ENCODE peak calls at places on chromosomes 2 and 18, in five cellular contexts. One of them, this sample, is unnamed.

GRCh38 chr2:218381916-218382366 is at the start of gene SLC11A1:
- DNase-seq in nephron progenitor cell: no peak
- DNase-seq in AG04450: no peak
- DNase-seq in fibroblast of villous mesenchyme: no peak
- DNase-seq in ovary: no peak
- DNase-seq in this sample: no peak

GRCh38 chr2:59353301-59353921 is 1112.3 kb upstream of the FANCL start:
- DNase-seq in nephron progenitor cell: no peak
- DNase-seq in AG04450: no peak
- DNase-seq in fibroblast of villous mesenchyme: no peak
- DNase-seq in ovary: no peak
- DNase-seq in this sample: no peak

GRCh38 chr2:54613794-54614257 is 109.6 kb upstream of the EML6 start:
- DNase-seq in nephron progenitor cell: no peak
- DNase-seq in AG04450: no peak
- DNase-seq in fibroblast of villous mesenchyme: peak
- DNase-seq in ovary: no peak
- DNase-seq in this sample: no peak

GRCh38 chr2:198054299-198054698 is 249.9 kb downstream of the PLCL1 start:
- DNase-seq in nephron progenitor cell: peak
- DNase-seq in AG04450: no peak
- DNase-seq in fibroblast of villous mesenchyme: peak
- DNase-seq in ovary: no peak
- DNase-seq in this sample: peak

GRCh38 chr2:161992526-161992925 is 81.5 kb downstream of the DPP4 start:
- DNase-seq in nephron progenitor cell: no peak
- DNase-seq in AG04450: no peak
- DNase-seq in fibroblast of villous mesenchyme: peak
- DNase-seq in ovary: no peak
- DNase-seq in this sample: no peak

GRCh38 chr2:27123302-27124150 is at the start of gene ABHD1:
- DNase-seq in nephron progenitor cell: peak
- DNase-seq in AG04450: no peak
- DNase-seq in fibroblast of villous mesenchyme: no peak
- DNase-seq in ovary: peak
- DNase-seq in this sample: peak

GRCh38 chr2:133077259-133077822 is 407.3 kb upstream of the LYPD1 start:
- DNase-seq in nephron progenitor cell: no peak
- DNase-seq in AG04450: peak
- DNase-seq in fibroblast of villous mesenchyme: peak
- DNase-seq in ovary: peak
- DNase-seq in this sample: no peak

GRCh38 chr2:16009560-16009959 is 69.2 kb downstream of the MYCN start:
- DNase-seq in nephron progenitor cell: no peak
- DNase-seq in AG04450: no peak
- DNase-seq in fibroblast of villous mesenchyme: no peak
- DNase-seq in ovary: no peak
- DNase-seq in this sample: no peak

GRCh38 chr2:202072226-202072625 is 829 bp upstream of the KIAA2012 start:
- DNase-seq in nephron progenitor cell: no peak
- DNase-seq in AG04450: no peak
- DNase-seq in fibroblast of villous mesenchyme: peak
- DNase-seq in ovary: no peak
- DNase-seq in this sample: no peak

GRCh38 chr18:68840554-68841263 is 42.8 kb downstream of the CCDC102B start:
- DNase-seq in nephron progenitor cell: no peak
- DNase-seq in AG04450: peak
- DNase-seq in fibroblast of villous mesenchyme: peak
- DNase-seq in ovary: no peak
- DNase-seq in this sample: no peak

GRCh38 chr2:104215269-104216161 is 638.4 kb upstream of the POU3F3 start:
- DNase-seq in nephron progenitor cell: no peak
- DNase-seq in AG04450: no peak
- DNase-seq in fibroblast of villous mesenchyme: no peak
- DNase-seq in ovary: no peak
- DNase-seq in this sample: no peak

GRCh38 chr2:46555011-46555410 is 75.6 kb downstream of the TMEM247 start:
- DNase-seq in nephron progenitor cell: no peak
- DNase-seq in AG04450: no peak
- DNase-seq in fibroblast of villous mesenchyme: no peak
- DNase-seq in ovary: no peak
- DNase-seq in this sample: peak

GRCh38 chr2:234952270-234953115 is 676 bp downstream of the SH3BP4 start:
- DNase-seq in nephron progenitor cell: peak
- DNase-seq in AG04450: no peak
- DNase-seq in fibroblast of villous mesenchyme: no peak
- DNase-seq in ovary: peak
- DNase-seq in this sample: peak

GRCh38 chr2:12320027-12320734 is 396.6 kb upstream of the TRIB2 start:
- DNase-seq in nephron progenitor cell: no peak
- DNase-seq in AG04450: no peak
- DNase-seq in fibroblast of villous mesenchyme: peak
- DNase-seq in ovary: no peak
- DNase-seq in this sample: no peak

GRCh38 chr2:104793971-104794370 is 59.9 kb upstream of the POU3F3 start:
- DNase-seq in nephron progenitor cell: no peak
- DNase-seq in AG04450: no peak
- DNase-seq in fibroblast of villous mesenchyme: no peak
- DNase-seq in ovary: no peak
- DNase-seq in this sample: no peak

GRCh38 chr2:56130463-56131070 is 53.2 kb upstream of the CCDC85A start:
- DNase-seq in nephron progenitor cell: peak
- DNase-seq in AG04450: peak
- DNase-seq in fibroblast of villous mesenchyme: peak
- DNase-seq in ovary: no peak
- DNase-seq in this sample: peak

GRCh38 chr2:192194065-192194865 is 468 bp downstream of the TMEFF2 start:
- DNase-seq in nephron progenitor cell: peak
- DNase-seq in AG04450: no peak
- DNase-seq in fibroblast of villous mesenchyme: no peak
- DNase-seq in ovary: no peak
- DNase-seq in this sample: peak

GRCh38 chr2:231673348-231673770 is 35.0 kb upstream of the PTMA start:
- DNase-seq in nephron progenitor cell: peak
- DNase-seq in AG04450: no peak
- DNase-seq in fibroblast of villous mesenchyme: peak
- DNase-seq in ovary: peak
- DNase-seq in this sample: peak

GRCh38 chr2:70678576-70679143 is 89.3 kb downstream of the ADD2 start:
- DNase-seq in nephron progenitor cell: no peak
- DNase-seq in AG04450: no peak
- DNase-seq in fibroblast of villous mesenchyme: no peak
- DNase-seq in ovary: no peak
- DNase-seq in this sample: no peak

GRCh38 chr2:60353406-60353800 is 200.1 kb downstream of the BCL11A start:
- DNase-seq in nephron progenitor cell: peak
- DNase-seq in AG04450: no peak
- DNase-seq in fibroblast of villous mesenchyme: no peak
- DNase-seq in ovary: no peak
- DNase-seq in this sample: no peak

GRCh38 chr2:180699657-180700361 is 280.6 kb upstream of the UBE2E3 start:
- DNase-seq in nephron progenitor cell: no peak
- DNase-seq in AG04450: no peak
- DNase-seq in fibroblast of villous mesenchyme: no peak
- DNase-seq in ovary: no peak
- DNase-seq in this sample: no peak

GRCh38 chr18:53739700-53740099 is 484.8 kb downstream of the MBD2 start:
- DNase-seq in nephron progenitor cell: no peak
- DNase-seq in AG04450: no peak
- DNase-seq in fibroblast of villous mesenchyme: no peak
- DNase-seq in ovary: no peak
- DNase-seq in this sample: no peak

GRCh38 chr2:216031960-216032689 is 18.8 kb upstream of the MREG start:
- DNase-seq in nephron progenitor cell: no peak
- DNase-seq in AG04450: peak
- DNase-seq in fibroblast of villous mesenchyme: peak
- DNase-seq in ovary: no peak
- DNase-seq in this sample: no peak

GRCh38 chr2:160045703-160046210 is 16.7 kb downstream of the PLA2R1 start:
- DNase-seq in nephron progenitor cell: no peak
- DNase-seq in AG04450: no peak
- DNase-seq in fibroblast of villous mesenchyme: no peak
- DNase-seq in ovary: no peak
- DNase-seq in this sample: no peak

GRCh38 chr2:101400048-101400447 is 12.7 kb upstream of the CREG2 start:
- DNase-seq in nephron progenitor cell: no peak
- DNase-seq in AG04450: no peak
- DNase-seq in fibroblast of villous mesenchyme: peak
- DNase-seq in ovary: no peak
- DNase-seq in this sample: no peak

GRCh38 chr2:70632388-70632787 is 78.8 kb upstream of the TGFA start:
- DNase-seq in nephron progenitor cell: no peak
- DNase-seq in AG04450: no peak
- DNase-seq in fibroblast of villous mesenchyme: no peak
- DNase-seq in ovary: no peak
- DNase-seq in this sample: no peak

GRCh38 chr2:178476477-178476876 is 1.9 kb downstream of the FKBP7 start:
- DNase-seq in nephron progenitor cell: no peak
- DNase-seq in AG04450: no peak
- DNase-seq in fibroblast of villous mesenchyme: no peak
- DNase-seq in ovary: no peak
- DNase-seq in this sample: no peak

GRCh38 chr2:128531856-128532255 is 213.2 kb upstream of the HS6ST1 start:
- DNase-seq in nephron progenitor cell: no peak
- DNase-seq in AG04450: no peak
- DNase-seq in fibroblast of villous mesenchyme: peak
- DNase-seq in ovary: no peak
- DNase-seq in this sample: no peak
- TF ChIP-seq CTCF in nephron progenitor cell: no peak
- TF ChIP-seq CTCF in AG04450: no peak
- TF ChIP-seq CTCF in fibroblast of villous mesenchyme: peak
- TF ChIP-seq CTCF in ovary: no peak
- TF ChIP-seq CTCF in this sample: no peak

DNA sequence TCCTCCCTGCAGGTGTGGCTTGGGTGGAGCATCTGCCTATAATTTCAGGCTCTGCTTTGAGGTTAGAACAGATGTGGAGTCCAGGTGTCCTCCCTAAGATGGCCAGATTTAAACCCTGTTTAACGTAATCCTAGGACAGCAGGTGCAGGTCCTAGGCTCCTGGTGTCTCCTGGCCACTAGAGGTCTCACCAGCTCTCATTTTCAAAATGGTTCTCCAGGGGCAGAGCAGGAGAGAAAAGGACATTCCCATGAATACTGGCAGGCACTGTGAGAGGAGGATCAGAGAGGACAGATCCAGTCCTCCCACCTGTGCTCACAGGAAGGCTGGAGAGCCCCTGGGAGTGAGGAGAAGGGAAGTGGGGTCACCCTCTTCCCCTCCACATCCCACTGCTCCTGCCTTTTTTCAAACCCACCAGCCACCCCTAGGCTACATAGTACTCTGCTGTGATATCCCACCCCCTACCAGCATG is 100.6 kb upstream of the SMAD2 start:
- DNase-seq in nephron progenitor cell: peak
- DNase-seq in AG04450: no peak
- DNase-seq in fibroblast of villous mesenchyme: peak
- DNase-seq in ovary: peak
- DNase-seq in this sample: peak
- TF ChIP-seq CTCF in nephron progenitor cell: peak
- TF ChIP-seq CTCF in AG04450: peak
- TF ChIP-seq CTCF in fibroblast of villous mesenchyme: peak
- TF ChIP-seq CTCF in ovary: peak
- TF ChIP-seq CTCF in this sample: peak

GRCh38 chr18:55275042-55275897 is 312.7 kb downstream of the TCF4 start:
- DNase-seq in nephron progenitor cell: no peak
- DNase-seq in AG04450: peak
- DNase-seq in fibroblast of villous mesenchyme: peak
- DNase-seq in ovary: no peak
- DNase-seq in this sample: no peak
- TF ChIP-seq CTCF in nephron progenitor cell: peak
- TF ChIP-seq CTCF in AG04450: peak
- TF ChIP-seq CTCF in fibroblast of villous mesenchyme: peak
- TF ChIP-seq CTCF in ovary: no peak
- TF ChIP-seq CTCF in this sample: peak

GRCh38 chr18:2729757-2730156 is 74.2 kb downstream of the SMCHD1 start:
- DNase-seq in nephron progenitor cell: no peak
- DNase-seq in AG04450: no peak
- DNase-seq in fibroblast of villous mesenchyme: no peak
- DNase-seq in ovary: no peak
- DNase-seq in this sample: no peak
- TF ChIP-seq CTCF in nephron progenitor cell: no peak
- TF ChIP-seq CTCF in AG04450: no peak
- TF ChIP-seq CTCF in fibroblast of villous mesenchyme: no peak
- TF ChIP-seq CTCF in ovary: no peak
- TF ChIP-seq CTCF in this sample: no peak

DNA sequence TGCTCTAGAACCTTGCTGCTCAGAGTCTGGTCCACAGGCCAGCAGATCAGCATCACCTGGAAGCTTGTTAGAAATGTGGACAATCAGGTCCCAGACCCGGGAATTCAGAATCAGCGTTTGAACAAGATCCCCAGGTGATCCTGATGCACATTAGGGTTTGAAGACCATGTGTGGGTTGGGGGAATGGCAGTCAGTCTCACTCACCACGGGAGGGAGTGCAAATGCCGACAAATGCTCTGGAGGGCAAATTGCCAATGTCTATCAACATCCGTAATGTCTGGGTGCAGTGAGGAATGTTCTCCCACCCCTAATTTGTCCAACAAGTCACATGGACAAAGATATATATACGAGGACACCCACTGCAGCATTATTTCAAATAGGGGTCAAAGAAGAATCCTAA is 34.5 kb downstream of the INPP5D start:
- DNase-seq in nephron progenitor cell: no peak
- DNase-seq in AG04450: no peak
- DNase-seq in fibroblast of villous mesenchyme: no peak
- DNase-seq in ovary: no peak
- DNase-seq in this sample: no peak
- TF ChIP-seq CTCF in nephron progenitor cell: no peak
- TF ChIP-seq CTCF in AG04450: no peak
- TF ChIP-seq CTCF in fibroblast of villous mesenchyme: no peak
- TF ChIP-seq CTCF in ovary: no peak
- TF ChIP-seq CTCF in this sample: no peak

DNA sequence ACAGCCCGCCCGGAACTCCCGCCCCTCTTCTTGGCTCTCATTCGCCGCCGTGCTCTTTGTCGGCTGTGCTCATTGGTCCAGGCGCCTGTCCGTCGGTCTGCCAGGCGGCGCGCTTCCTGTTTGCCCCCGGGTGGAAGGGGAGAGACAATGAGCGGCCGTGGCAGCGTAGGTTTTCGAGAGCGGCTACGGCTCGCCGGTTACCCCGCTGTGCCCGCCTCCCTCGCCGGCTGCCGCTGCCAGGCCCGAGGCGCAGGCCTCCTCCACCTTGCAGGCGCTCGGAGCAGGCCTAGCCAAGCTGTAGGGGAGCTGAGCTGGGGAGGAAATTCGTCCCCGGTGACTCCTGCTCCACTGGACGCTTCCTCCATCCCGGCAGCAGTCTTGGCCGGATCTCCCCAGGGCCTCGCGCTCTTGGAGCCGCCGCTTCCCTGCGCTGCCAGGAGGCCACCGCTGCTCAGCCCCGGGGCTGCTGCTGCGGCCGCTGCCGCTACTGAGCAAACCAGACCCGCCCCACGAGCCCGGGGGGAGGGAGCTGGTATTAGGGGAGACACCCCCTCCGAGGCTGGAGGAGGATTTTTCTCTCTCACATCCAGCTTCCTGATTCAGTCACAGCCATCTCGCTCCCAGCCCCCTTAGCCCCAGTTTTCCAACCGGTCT is at the start of gene SP3:
- DNase-seq in nephron progenitor cell: peak
- DNase-seq in AG04450: peak
- DNase-seq in fibroblast of villous mesenchyme: peak
- DNase-seq in ovary: peak
- DNase-seq in this sample: peak
- TF ChIP-seq CTCF in nephron progenitor cell: no peak
- TF ChIP-seq CTCF in AG04450: no peak
- TF ChIP-seq CTCF in fibroblast of villous mesenchyme: no peak
- TF ChIP-seq CTCF in ovary: no peak
- TF ChIP-seq CTCF in this sample: no peak